ENCODE peak calls at places on chromosomes 12 and 14, in four cellular contexts. O, R, B and S are unnamed samples.

GRCh38 chr14:69968151-69968550 is 88.9 kb downstream of the SMOC1 start:
- DNase-seq in O (no peak), R (no peak), B (no peak), S (no peak)

GRCh38 chr12:108349245-108349644 is 10.1 kb upstream of the CMKLR1 start:
- DNase-seq in O (no peak), R (no peak), B (no peak), S (no peak)

GRCh38 chr14:48805315-48805714 is 780.9 kb downstream of the RPS29 start:
- DNase-seq in O (no peak), R (no peak), B (no peak), S (no peak)

GRCh38 chr14:94648801-94649200 is 36.6 kb downstream of the SERPINA3 start:
- DNase-seq in O (no peak), R (no peak), B (no peak), S (no peak)

GRCh38 chr14:89254201-89254919 is 162.7 kb downstream of the FOXN3 start:
- DNase-seq in O (no peak), R (no peak), B (no peak), S (no peak)

GRCh38 chr14:67151082-67151666 is 38.1 kb upstream of the GARIN2 start:
- DNase-seq in O (no peak), R (no peak), B (no peak), S (no peak)

GRCh38 chr12:32754101-32754500 is 1.6 kb downstream of the YARS2 start:
- DNase-seq in O (no peak), R (no peak), B (no peak), S (no peak)

GRCh38 chr12:61646639-61647038 is 613.6 kb upstream of the USP15 start:
- DNase-seq in O (no peak), R (no peak), B (no peak), S (no peak)

GRCh38 chr14:24368215-24368561 is 204 bp downstream of the NFATC4 start:
- DNase-seq in O (no peak), R (no peak), B (no peak), S (no peak)

GRCh38 chr12:118061011-118061875 is at the start of gene WSB2:
- DNase-seq in O (no peak), R (peak; percentile 63), B (no peak), S (no peak)

DNA sequence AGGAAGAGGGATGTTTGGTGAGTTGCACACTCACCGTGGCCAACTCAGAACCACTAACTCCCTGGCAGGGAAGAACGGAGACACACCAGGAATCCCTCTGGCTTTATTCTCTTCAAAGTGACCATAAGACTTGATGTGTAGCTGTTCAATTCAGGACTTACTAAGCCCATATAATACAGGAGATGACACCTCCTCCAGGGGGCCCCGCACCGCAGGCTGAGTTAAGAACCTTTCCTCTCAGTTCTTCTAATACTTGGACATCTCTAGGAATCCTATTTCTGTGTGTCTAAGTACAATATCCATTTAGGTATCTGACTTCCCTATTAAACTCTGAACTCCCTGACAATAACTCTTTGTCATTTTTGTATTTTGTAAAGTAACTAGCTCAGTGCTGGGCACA is 49.5 kb downstream of the DCAF4 start:
- DNase-seq in O (no peak), R (no peak), B (no peak), S (no peak)
- TF ChIP-seq CTCF in O (peak; percentile 3), R (no peak), B (no peak), S (no peak)

GRCh38 chr12:71138011-71138410 is 19.8 kb downstream of the TSPAN8 start:
- DNase-seq in O (no peak), R (no peak), B (no peak), S (no peak)
- TF ChIP-seq CTCF in O (no peak), R (no peak), B (no peak), S (no peak)

DNA sequence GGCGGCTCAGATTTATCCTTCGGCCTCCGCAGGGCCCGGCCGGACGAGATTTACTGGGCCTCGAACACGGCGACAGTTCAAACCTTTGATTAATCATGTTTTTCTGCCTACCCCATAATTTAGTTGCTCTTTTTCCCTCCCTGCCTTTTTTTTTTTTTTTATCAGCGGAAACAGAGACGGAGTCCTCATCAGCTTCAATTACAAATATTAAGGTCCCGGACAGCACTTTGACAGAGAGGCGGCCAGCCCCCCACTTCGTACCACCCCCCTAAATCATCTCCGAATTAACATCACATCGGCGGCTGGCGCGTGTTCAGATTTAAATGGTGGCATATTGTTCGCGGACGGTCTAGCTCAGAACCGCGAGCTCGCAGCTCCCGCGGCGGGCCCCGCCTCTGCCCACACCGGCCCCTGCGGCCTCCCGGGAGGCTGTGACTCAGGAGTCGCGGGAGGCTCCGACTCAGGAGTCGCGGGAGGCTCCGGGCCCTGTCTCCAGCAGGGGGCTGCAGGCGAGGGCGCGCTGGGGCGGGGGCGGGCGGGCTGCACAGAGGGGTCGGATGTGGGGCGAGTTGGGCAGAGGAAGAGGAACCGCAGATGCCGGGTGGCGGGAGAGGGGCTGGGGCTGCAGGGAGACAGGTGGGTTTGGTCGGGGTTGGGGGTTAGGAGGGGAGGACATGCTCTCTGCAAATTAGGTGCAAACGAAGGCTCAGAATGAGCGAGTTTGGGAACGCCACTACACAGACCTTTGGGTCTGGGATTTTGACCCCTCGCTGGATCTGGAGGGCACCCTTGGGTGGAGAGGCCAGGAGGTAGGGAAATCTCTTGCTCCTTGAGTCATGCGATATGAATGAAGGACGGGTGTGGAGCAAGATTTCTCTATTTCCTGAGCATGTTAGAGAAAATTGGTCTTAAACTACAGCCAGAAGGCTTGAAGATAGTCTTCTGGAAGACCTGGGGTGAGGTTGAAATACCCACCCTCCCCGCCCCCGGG is 19.6 kb upstream of the ATP5MC2 start:
- DNase-seq in O (no peak), R (peak; percentile 34), B (no peak), S (no peak)
- TF ChIP-seq CTCF in O (peak; percentile 25), R (no peak), B (no peak), S (no peak)

GRCh38 chr12:6860942-6861341 is 6.4 kb upstream of the TPI1 start:
- DNase-seq in O (no peak), R (no peak), B (no peak), S (no peak)
- TF ChIP-seq CTCF in O (no peak), R (no peak), B (no peak), S (no peak)